ENCODE peak calls at places on chromosome 21, in four cellular contexts. U, H, O and M are unnamed samples. For H3K4me1, the result is how much of the 10 kb centered on the place peaks cover.

GRCh38 chr21:29240136-29240535 is 58.6 kb upstream of the BACH1 start:
- DNase-seq in U (no peak), H (no peak), O (no peak), M (no peak)

GRCh38 chr21:35222021-35222420 is 172.9 kb upstream of the RUNX1 start:
- DNase-seq in U (no peak), H (no peak), O (no peak), M (no peak)

GRCh38 chr21:44199448-44199847 is 41.3 kb downstream of the ICOSLG start:
- DNase-seq in U (no peak), H (no peak), O (no peak), M (no peak)

GRCh38 chr21:29181799-29182470 is 51.5 kb downstream of the MAP3K7CL start:
- DNase-seq in U (no peak), H (no peak), O (no peak), M (peak)

GRCh38 chr21:20790113-20790512 is 208.1 kb upstream of the NCAM2 start:
- DNase-seq in U (no peak), H (no peak), O (no peak), M (no peak)

GRCh38 chr21:18369115-18369514 is 34.5 kb downstream of the TMPRSS15 start:
- DNase-seq in U (no peak), H (no peak), O (no peak), M (peak)

GRCh38 chr21:27532081-27532480 is 565.2 kb upstream of the ADAMTS5 start:
- DNase-seq in U (no peak), H (no peak), O (no peak), M (no peak)

GRCh38 chr21:25636727-25637126 is 2.3 kb upstream of the JAM2 start:
- DNase-seq in U (no peak), H (no peak), O (no peak), M (no peak)

GRCh38 chr21:42208801-42209490 is 10.0 kb upstream of the ABCG1 start:
- DNase-seq in U (no peak), H (no peak), O (no peak), M (no peak)

GRCh38 chr21:42383331-42383730 is 12.5 kb downstream of the TMPRSS3 start:
- DNase-seq in U (no peak), H (no peak), O (no peak), M (no peak)

GRCh38 chr21:27722095-27722494 is 755.2 kb upstream of the ADAMTS5 start:
- DNase-seq in U (no peak), H (no peak), O (no peak), M (no peak)

GRCh38 chr21:26965091-26965566 is 1.8 kb downstream of the ADAMTS5 start:
- DNase-seq in U (no peak), H (no peak), O (peak), M (no peak)

GRCh38 chr21:25952306-25952705 is 217.5 kb downstream of the GABPA start:
- DNase-seq in U (no peak), H (no peak), O (no peak), M (no peak)

GRCh38 chr21:35615325-35615724 is 445.0 kb downstream of the SETD4 start:
- DNase-seq in U (no peak), H (no peak), O (no peak), M (no peak)

GRCh38 chr21:31343680-31344480 is at the start of gene TIAM1:
- DNase-seq in U (peak), H (peak), O (peak), M (peak)
- H3K4me3 ChIP-seq in U (peak), H (peak), O (no peak), M (peak)

DNA sequence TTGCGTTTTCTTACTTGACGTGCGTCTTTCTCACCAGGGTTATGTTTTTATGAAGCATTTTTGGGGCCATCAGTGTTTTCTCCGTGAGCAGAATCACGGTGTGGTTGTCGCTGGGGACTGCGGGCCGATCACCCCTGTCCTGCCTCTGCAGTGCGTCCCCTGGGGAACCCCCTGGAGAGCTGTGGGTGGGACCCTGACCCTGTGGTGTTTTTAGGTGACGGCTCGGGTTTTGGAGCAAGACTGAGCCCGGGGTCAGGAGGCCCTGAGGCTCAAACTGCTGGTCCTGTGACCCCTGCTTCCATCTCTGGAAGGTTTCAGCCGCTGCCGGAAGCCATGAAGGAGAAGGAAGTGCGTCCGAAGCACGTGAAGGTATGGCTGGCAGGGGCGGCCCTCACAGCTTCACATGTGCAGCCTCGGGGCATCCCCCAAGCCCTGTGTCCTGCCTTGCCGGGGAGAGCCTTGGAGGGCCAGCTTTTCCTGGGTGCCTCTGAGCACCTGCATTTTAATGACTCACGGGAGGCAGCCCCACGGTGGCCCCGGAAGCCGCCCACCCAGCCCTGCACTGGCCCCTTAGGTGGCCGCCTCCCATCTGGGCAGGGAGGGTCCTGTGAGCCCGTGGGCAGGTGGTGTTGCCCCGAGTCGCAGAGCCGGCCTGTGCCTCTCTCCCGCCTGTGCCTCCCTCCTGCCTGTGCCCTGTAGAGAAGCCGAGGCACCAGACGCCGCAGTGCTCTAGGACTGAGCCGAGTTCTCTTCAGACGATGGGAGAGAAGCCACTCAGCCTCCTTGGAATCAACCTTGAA is 36.7 kb upstream of the DIP2A start:
- DNase-seq in U (peak), H (no peak), O (peak), M (no peak)
- H3K4me1 ChIP-seq in U (under half), H (under half), O (under half), M (under half)

GRCh38 chr21:37558676-37559204 is 192.2 kb downstream of the DYRK1A start:
- DNase-seq in U (no peak), H (no peak), O (no peak), M (no peak)

GRCh38 chr21:37561506-37561905 is 194.9 kb downstream of the DYRK1A start:
- DNase-seq in U (no peak), H (no peak), O (no peak), M (no peak)

GRCh38 chr21:37561941-37562919 is 195.7 kb downstream of the DYRK1A start:
- DNase-seq in U (no peak), H (no peak), O (no peak), M (no peak)

GRCh38 chr21:37562920-37563640 is 196.5 kb downstream of the DYRK1A start:
- DNase-seq in U (peak), H (no peak), O (peak), M (no peak)

GRCh38 chr21:37560385-37560784 is 193.8 kb downstream of the DYRK1A start:
- DNase-seq in U (no peak), H (peak), O (no peak), M (no peak)
- H3K27ac ChIP-seq in U (no peak), H (peak), O (no peak), M (no peak)

DNA sequence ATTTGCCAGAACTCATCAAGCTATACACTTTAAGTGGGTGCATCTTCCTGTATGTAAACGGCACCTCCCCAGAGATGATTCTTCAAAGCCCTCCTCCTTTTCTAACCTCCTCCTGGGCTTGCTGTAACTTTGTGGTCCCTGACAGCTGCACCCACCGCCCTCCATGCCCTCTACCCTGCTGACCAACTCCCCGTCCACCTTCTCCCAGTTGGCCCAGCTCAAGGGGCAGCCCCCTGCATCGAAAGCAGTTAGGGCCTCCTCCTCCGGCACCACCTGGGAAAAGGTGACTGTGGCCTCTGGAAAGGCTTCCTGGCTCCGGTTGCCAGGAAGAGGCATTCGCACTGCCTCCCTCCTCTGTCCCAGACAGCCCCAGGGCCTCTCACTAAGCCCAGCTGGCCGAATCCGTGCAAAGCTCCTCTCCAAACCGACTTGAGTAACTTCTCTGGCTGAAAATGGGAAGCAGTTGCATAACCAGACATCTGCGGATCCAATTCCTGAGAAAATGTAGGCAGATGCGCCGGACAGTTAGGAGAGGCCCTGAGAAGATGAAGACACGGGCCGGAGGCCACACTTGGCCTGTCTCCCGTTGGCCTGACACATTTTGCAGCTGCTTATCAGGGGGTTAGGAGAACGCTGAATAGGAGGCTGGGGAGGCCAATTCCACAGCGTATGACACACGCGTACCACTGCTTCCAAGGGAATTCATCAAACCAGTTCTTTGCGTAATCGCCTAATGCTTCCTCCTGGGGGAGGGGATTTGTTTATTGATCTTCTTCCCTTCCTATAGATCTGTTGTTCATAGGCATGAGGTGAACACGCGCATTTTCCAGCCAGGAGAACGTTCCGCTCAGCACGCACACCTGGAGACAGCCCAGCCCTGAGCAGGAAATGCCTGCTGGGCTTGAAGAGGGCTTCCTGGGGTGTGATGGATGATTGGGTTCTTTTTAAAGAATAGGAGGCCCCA is 48.7 kb upstream of the COL6A2 start:
- DNase-seq in U (peak), H (peak), O (peak), M (no peak)
- H3K4me3 ChIP-seq in U (no peak), H (no peak), O (no peak), M (no peak)

DNA sequence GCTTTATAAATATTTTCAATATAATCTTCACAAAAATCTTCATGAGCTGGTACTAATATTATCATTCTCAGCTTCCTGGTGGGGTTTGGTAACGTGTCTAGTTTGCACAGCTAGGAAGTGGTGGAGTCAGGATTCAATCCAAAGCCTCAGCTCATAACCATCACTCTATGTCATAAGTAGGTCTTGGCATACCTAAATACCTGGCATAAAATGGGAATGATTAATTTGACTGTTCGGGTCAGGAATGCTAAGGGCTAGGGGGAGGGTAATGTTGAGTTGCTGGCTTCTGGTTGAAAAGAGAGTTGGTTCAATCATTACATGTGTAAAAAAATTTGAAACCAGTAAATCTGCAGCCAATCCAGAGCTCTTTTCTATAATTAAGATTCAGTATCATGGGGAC is 5.6 kb upstream of the SAMSN1 start:
- DNase-seq in U (no peak), H (no peak), O (no peak), M (no peak)
- H3K4me1 ChIP-seq in U (under half), H (under half), O (under half), M (under half)

GRCh38 chr21:36706482-36706852 is 7.6 kb downstream of the SIM2 start:
- DNase-seq in U (no peak), H (no peak), O (peak), M (no peak)

GRCh38 chr21:36704281-36704957 is 5.5 kb downstream of the SIM2 start:
- DNase-seq in U (peak), H (no peak), O (peak), M (no peak)

GRCh38 chr21:36703626-36704280 is 4.8 kb downstream of the SIM2 start:
- DNase-seq in U (no peak), H (no peak), O (no peak), M (no peak)

GRCh38 chr21:36705679-36706481 is 7.0 kb downstream of the SIM2 start:
- DNase-seq in U (no peak), H (no peak), O (peak), M (no peak)

DNA sequence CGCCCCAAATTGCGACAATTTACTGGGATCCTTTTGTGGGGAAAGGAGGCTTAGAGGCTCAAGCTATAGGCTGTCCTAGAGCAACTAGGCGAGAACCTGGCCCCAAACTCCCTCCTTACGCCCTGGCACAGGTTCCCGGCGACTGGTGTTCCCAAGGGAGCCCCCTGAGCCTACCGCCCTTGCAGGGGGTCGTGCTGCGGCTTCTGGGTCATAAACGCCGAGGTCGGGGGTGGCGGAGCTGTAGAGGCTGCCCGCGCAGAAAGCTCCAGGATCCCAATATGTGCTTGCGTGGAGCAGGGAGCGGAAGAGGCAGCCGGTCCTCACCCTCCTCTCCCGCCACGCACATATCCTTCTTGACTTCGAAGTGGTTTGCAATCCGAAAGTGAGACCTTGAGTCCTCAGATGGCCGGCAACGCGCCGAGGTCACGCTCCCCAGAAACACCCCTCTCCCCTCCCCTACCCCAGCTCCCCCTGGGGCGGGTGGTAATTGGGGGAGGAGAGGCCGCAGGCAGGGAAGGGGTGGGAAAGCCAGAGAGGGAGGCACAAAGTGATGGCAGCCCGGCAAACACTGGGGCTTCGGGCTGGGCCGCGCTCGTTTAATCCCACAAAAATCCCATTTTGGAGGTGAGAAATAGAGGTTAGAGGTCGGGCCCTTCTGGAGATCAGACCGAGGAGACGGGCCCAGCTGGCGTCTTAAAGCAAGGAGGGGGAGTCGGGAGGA is 6.2 kb downstream of the SIM2 start:
- DNase-seq in U (peak), H (no peak), O (peak), M (no peak)
- H3K27ac ChIP-seq in U (no peak), H (no peak), O (no peak), M (no peak)

DNA sequence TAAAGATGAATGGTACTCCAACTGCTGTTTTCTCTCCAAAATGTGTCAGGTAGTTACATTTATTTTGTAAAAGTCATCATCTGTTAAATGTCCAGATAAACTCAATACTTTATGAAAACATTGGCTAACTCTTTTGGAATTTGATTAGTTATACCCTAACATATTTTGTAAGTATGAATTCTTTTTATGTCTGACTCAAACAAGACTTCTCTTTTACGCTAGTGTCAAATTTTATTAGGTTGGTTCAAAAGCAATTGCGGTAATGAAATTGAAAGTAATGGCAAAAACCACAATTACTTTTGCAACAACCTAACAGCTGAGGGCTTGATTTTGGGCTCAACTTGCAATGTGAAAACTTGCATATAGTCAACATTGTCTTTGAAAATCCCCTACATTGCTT is 41.0 kb upstream of the USP25 start:
- DNase-seq in U (no peak), H (no peak), O (no peak), M (no peak)
- H3K4me3 ChIP-seq in U (no peak), H (no peak), O (no peak), M (no peak)

DNA sequence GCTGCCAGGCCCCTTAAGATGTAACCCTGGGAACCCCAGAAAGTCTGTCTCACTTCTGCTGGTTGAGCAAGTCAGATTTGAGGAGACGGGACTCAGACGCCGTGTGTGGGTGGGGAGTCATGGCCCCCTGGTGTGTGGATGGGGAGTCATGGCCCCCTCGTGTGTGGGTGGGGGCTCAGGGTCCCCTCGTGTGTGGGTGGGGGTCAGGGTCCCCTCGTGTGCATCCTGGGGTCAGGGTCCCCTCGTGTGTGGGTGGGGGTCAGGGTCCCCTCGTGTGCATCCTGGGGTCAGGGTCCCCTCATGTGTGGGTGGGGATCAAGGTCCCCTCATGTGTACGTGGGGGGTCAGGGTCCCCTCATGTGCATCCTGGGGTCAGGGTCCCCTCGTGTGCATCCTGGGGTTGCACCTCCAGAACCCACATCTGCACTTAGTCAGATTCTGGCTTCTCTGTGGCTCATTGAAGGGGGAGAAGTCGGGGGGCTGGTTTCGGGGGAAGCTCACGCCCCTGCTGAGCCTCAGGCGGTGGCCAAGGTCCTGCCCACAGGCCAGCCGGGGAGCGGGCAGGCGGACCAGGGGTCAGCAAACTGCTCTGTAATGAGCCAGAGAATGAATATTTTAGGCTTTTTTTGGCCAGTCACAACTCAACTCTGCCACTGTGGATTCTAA is 33.4 kb upstream of the POFUT2 start:
- DNase-seq in U (no peak), H (peak), O (peak), M (no peak)
- H3K4me1 ChIP-seq in U (half or more), H (half or more), O (under half), M (half or more)